ENCODE peak calls at places on chromosomes 5 and 9, in seven cellular contexts. C, I, M, P, O, R and Q are unnamed samples.

GRCh38 chr5:54243483-54244080 is 66.8 kb downstream of the ARL15 start:
- DNase-seq in M (peak), P (peak), O (peak), C (peak), R (no peak), I (peak), Q (peak)

GRCh38 chr5:65018763-65019162 is 250.0 kb downstream of the CWC27 start:
- DNase-seq in I (no peak), P (no peak), C (no peak), O (no peak), M (peak), R (no peak), Q (no peak)

GRCh38 chr9:129839324-129840023 is 4.2 kb downstream of the USP20 start:
- DNase-seq in M (no peak), I (no peak), O (no peak), C (no peak), P (no peak), R (no peak), Q (no peak)

GRCh38 chr9:133307271-133307670 is 28.7 kb downstream of the SURF6 start:
- DNase-seq in P (no peak), I (no peak), C (no peak), O (no peak), M (no peak), R (no peak), Q (no peak)

GRCh38 chr9:36162211-36162610 is 7.0 kb upstream of the CCIN start:
- DNase-seq in O (no peak), M (no peak), C (no peak), I (no peak), R (no peak), P (no peak), Q (no peak)

GRCh38 chr5:108818613-108819272 is 71.0 kb downstream of the FER start:
- DNase-seq in I (peak), C (peak), O (peak), M (no peak), P (peak), R (no peak), Q (peak)

GRCh38 chr5:151950681-151951080 is 26.0 kb upstream of the GLRA1 start:
- DNase-seq in O (no peak), I (no peak), M (no peak), C (no peak), R (no peak), P (no peak), Q (no peak)

GRCh38 chr5:61332891-61333350 is 863 bp downstream of the ZSWIM6 start:
- DNase-seq in O (peak), R (peak), M (peak), C (peak), I (peak), P (peak), Q (peak)

GRCh38 chr5:142078251-142078650 is 30.3 kb upstream of the NDFIP1 start:
- DNase-seq in M (no peak), O (no peak), P (no peak), C (no peak), R (no peak), I (no peak), Q (no peak)

GRCh38 chr5:35404701-35405100 is 174.4 kb upstream of the PRLR start:
- DNase-seq in I (no peak), O (no peak), P (no peak), R (no peak), C (no peak), M (no peak), Q (no peak)

GRCh38 chr9:15873573-15874177 is 320.8 kb downstream of the CCDC171 start:
- DNase-seq in I (peak), P (peak), R (no peak), C (peak), M (no peak), O (peak), Q (peak)

GRCh38 chr9:69412741-69413150 is 87.7 kb downstream of the ENTREP1 start:
- DNase-seq in I (peak), C (peak), M (peak), R (no peak), P (peak), O (peak), Q (peak)

GRCh38 chr9:126513159-126514036 is 100.3 kb upstream of the LMX1B start:
- DNase-seq in R (no peak), M (no peak), C (no peak), P (no peak), I (no peak), O (no peak), Q (no peak)

GRCh38 chr9:120894404-120895226 is 17.6 kb upstream of the PHF19 start:
- DNase-seq in R (no peak), P (peak), C (peak), M (peak), O (peak), I (peak), Q (peak)

GRCh38 chr5:14235872-14236271 is 92.7 kb downstream of the TRIO start:
- DNase-seq in P (no peak), R (no peak), M (no peak), C (no peak), O (no peak), I (no peak), Q (no peak)

GRCh38 chr5:161093105-161093504 is 241.1 kb upstream of the ATP10B start:
- DNase-seq in I (peak), O (peak), R (no peak), C (no peak), P (no peak), M (no peak), Q (no peak)

GRCh38 chr9:99185904-99186303 is 35.8 kb downstream of the ALG2 start:
- DNase-seq in O (no peak), R (no peak), P (no peak), M (no peak), I (no peak), C (no peak), Q (no peak)

GRCh38 chr5:149422429-149423286 is 43.6 kb upstream of the IL17B start:
- DNase-seq in M (peak), P (peak), C (peak), O (peak), I (peak), R (no peak), Q (peak)
- H3K4me3 ChIP-seq in M (peak), P (no peak), C (no peak), O (no peak), I (no peak), R (no peak), Q (no peak)

GRCh38 chr5:98455660-98456059 is 317.8 kb upstream of the RGMB start:
- DNase-seq in C (peak), O (peak), I (peak), P (peak), R (no peak), M (no peak), Q (no peak)

GRCh38 chr5:98458004-98458403 is 315.5 kb upstream of the RGMB start:
- DNase-seq in R (no peak), I (peak), P (peak), M (no peak), O (peak), C (peak), Q (peak)

GRCh38 chr5:98453309-98453708 is 320.2 kb upstream of the RGMB start:
- DNase-seq in R (no peak), C (no peak), O (no peak), I (no peak), M (no peak), P (no peak), Q (no peak)

GRCh38 chr5:98454407-98454806 is 319.1 kb upstream of the RGMB start:
- DNase-seq in M (no peak), C (peak), R (no peak), P (peak), O (no peak), I (no peak), Q (peak)

DNA sequence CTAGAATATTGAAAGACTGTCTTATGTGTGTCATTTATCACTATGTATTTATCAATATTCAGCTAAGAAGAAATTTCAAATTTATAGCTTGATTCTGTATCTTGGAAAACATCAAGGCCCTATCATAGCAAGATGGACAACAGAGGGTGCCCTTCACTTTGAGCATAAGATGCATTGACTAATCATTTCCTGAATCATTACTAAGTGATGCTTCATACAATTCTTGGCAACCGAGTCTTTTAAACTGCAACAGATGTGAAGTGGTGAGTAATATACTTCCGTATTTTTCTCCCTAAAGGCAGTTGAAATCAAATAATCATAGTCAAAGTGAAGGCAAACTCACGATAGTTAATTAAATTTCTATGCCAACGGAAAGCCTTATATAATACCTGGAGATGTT is 318.6 kb upstream of the RGMB start:
- DNase-seq in O (peak), I (peak), M (no peak), P (peak), R (no peak), C (peak), Q (peak)
- TF ChIP-seq CTCF in O (peak), I (peak), M (no peak), P (peak), R (no peak), C (peak), Q (peak)

DNA sequence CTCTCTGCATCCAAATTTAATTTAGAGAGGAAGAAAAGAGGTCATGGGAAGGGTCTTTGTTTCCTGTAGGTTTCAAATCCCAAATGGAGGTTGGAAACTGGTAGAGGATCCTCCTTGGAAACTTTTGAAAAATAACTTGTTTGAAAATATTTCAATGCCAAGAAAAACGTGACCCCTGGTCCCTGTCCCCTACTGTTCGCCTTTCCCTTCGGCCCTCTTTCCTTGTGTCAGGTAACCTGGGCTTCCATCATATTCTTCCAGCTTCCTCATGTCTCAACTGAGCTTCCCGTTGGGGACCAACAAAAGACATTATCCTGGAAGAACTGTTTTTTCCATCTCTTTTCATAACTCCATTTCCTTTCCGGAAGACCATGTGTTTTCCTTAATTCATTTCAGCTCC is 266.7 kb upstream of the ANKRD55 start:
- DNase-seq in I (no peak), O (no peak), C (no peak), R (no peak), M (no peak), P (no peak), Q (no peak)
- H3K4me3 ChIP-seq in I (no peak), O (no peak), C (no peak), R (no peak), M (no peak), P (no peak), Q (no peak)

DNA sequence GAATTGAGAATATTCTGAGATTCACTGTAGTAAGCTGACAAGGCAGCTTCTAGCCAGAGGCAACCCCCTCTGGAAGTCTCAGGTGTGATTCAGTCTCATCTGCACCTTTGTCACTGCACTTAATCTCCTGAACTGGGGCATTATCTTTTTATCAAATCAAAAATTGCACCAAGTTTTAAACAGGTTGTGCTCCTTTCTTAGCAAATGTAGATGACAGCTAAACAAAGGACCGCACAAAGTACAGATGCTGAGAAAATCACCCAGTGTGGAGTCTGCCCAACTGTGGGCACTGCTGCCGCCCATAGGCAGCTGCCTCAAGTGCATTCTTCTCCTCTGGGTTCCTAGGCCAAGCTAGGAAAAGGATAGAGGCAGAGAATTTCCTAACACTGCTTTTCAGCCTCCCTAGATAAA is 51.1 kb downstream of the STARD4 start:
- DNase-seq in O (no peak), C (peak), R (no peak), I (peak), M (no peak), P (peak), Q (peak)
- TF ChIP-seq CTCF in O (peak), C (peak), R (no peak), I (peak), M (no peak), P (no peak), Q (peak)

DNA sequence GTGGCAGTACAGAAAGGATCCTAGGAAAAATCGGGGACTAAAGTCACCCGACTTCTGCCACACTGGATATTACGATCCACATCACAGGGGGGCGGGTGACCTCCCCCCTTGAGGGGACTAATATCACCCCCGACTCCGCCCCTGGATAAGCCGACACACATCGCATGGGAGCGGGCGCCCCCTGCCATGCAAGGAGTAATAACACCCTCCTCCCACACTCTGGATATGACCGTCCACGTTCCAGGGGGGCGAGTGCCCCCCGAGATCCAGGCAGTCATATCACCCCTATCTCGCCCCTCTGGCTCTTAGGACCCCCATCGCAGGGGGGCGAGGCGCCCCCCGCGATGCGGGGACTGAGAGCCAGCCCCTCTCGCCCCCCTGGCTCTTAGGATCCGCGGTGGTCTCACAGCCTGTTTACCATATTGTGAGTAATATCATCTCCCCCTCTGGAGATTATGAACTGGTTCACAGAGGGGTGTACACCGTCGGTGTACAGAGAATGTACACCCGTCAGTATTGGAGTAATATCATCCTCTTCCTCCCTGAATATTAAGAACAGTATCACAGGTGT is 423.0 kb downstream of the DIRAS2 start:
- DNase-seq in O (no peak), C (no peak), P (no peak), M (no peak), I (no peak), R (no peak), Q (no peak)
- H3K4me3 ChIP-seq in O (no peak), C (no peak), P (no peak), M (no peak), I (no peak), R (no peak), Q (no peak)

GRCh38 chr9:91241909-91242308 is 119.8 kb downstream of the AUH start:
- DNase-seq in C (no peak), O (no peak), M (no peak), P (no peak), R (no peak), I (no peak), Q (no peak)
- TF ChIP-seq CTCF in C (no peak), O (no peak), M (no peak), P (no peak), R (no peak), I (no peak), Q (no peak)

GRCh38 chr5:157186309-157187045 is 5.8 kb downstream of the ITK start:
- DNase-seq in P (no peak), C (no peak), M (no peak), R (no peak), I (no peak), O (no peak), Q (no peak)

GRCh38 chr5:157189223-157189622 is 8.6 kb downstream of the ITK start:
- DNase-seq in I (no peak), M (no peak), C (no peak), O (no peak), P (no peak), R (no peak), Q (no peak)

GRCh38 chr5:157184117-157184516 is 3.5 kb downstream of the ITK start:
- DNase-seq in R (no peak), M (no peak), I (no peak), C (no peak), O (no peak), P (no peak), Q (no peak)

GRCh38 chr5:157187046-157187754 is 6.6 kb downstream of the ITK start:
- DNase-seq in R (no peak), O (no peak), I (no peak), P (no peak), C (no peak), M (no peak), Q (no peak)

GRCh38 chr5:157188270-157188669 is 7.6 kb downstream of the ITK start:
- DNase-seq in R (no peak), O (no peak), P (no peak), C (no peak), M (no peak), I (no peak), Q (no peak)
- H3K4me3 ChIP-seq in R (no peak), O (no peak), P (no peak), C (no peak), M (no peak), I (no peak), Q (no peak)

DNA sequence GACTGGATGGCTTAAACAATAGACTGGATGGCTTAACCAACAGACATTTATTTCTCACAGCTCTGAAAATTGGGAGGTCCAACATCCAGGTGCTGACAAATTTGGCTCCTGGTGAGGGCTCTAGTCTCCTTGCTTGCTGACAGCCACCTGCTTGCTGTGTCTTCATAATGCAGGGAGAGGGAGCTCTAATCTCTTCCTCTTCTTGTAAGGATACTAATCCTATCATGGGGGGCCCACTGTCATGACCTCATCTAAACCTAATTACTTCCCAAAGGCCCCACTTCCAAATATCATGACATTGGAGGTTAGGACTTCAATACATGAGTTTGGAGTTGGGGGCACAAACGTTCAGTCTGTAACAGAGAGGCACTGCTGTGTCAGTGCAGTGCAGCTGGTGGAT is 26.4 kb downstream of the FOXD1 start:
- DNase-seq in C (no peak), R (no peak), I (no peak), P (no peak), O (no peak), M (no peak), Q (no peak)
- TF ChIP-seq CTCF in C (peak), R (no peak), I (no peak), P (no peak), O (no peak), M (no peak), Q (no peak)

DNA sequence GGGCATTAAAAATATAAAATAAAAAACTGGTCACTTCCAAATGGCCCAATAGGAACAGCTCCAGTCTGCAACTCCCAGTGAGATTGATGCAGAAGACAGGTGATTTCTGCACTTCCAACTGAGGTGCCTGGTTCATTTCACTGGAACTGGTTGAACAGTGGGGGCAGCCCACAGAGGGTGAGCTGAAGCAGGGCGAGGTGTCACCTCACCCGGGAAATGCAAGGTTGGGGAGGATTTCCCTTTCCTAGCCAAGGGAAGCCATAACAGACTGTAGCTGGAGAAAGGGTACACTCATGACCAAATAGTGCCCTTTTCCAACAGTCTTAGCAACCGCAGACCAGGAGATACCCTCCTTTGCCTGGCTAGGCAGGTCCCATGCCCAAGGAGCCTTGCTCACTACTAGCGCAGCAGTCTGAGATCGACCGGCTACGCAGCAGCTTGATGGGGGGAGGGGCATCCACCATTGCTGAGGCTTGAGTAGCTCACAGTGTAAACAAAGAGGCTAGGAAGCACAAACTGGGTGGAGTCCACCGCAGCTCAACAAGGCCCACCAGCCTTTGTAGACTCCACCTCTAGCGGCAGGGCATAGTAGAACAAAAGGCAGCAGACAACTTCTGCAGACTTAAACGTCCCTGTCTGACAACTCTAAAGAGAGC is 12.7 kb downstream of the RLN1 start:
- DNase-seq in C (peak), O (no peak), M (no peak), P (no peak), I (peak), R (peak), Q (peak)
- H3K4me3 ChIP-seq in C (no peak), O (no peak), M (no peak), P (no peak), I (no peak), R (no peak), Q (no peak)

GRCh38 chr5:148083203-148083602 is 19.4 kb downstream of the SPINK5 start:
- DNase-seq in P (no peak), M (no peak), I (no peak), O (no peak), R (no peak), C (no peak), Q (no peak)

GRCh38 chr5:148085934-148086333 is 22.2 kb downstream of the SPINK5 start:
- DNase-seq in M (no peak), O (no peak), P (no peak), R (no peak), I (peak), C (no peak), Q (no peak)

GRCh38 chr5:148090200-148090599 is 26.4 kb downstream of the SPINK5 start:
- DNase-seq in R (no peak), P (no peak), I (no peak), M (no peak), O (no peak), C (no peak), Q (no peak)

DNA sequence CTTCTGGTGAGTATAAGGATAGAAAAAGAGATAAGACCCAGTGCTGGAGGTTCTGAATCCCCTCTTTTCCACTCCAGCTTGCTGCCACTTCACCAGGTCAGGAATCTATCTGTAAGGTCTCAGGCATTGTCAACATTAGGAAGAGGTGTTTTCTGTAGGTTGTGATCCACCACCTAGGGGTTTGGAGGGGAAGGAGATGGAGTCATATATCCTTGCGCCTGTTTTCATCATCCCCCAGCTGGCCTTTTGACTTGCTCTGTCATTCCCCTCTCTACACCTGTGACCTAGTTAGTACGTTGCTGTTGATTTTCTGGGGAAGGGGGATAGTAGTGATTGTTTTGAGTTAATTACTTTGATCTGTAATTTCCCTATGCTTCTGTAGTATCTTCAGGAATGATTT is 20.5 kb downstream of the SPINK5 start:
- DNase-seq in R (no peak), O (no peak), P (no peak), M (no peak), I (no peak), C (no peak), Q (no peak)
- TF ChIP-seq CTCF in R (no peak), O (no peak), P (no peak), M (no peak), I (no peak), C (no peak), Q (no peak)